ENCODE peak calls at places on chromosomes 4 and X, in nine cellular contexts. One of them, this sample, is unnamed.

GRCh38 chr4:10750714-10751113 is 66.1 kb upstream of the CLNK start:
- DNase-seq in ovary: no peak
- DNase-seq in lower lobe of right lung: no peak
- DNase-seq in K562: no peak
- DNase-seq in naive thymus-derived CD4-positive, alpha-beta T cell: no peak
- DNase-seq in AG10803: peak
- DNase-seq in foreskin fibroblast: no peak
- DNase-seq in body of pancreas: no peak
- DNase-seq in neural progenitor cell: no peak
- DNase-seq in this sample: no peak

GRCh38 chr4:40702800-40703151 is 47.0 kb upstream of the NSUN7 start:
- DNase-seq in ovary: no peak
- DNase-seq in lower lobe of right lung: no peak
- DNase-seq in K562: no peak
- DNase-seq in naive thymus-derived CD4-positive, alpha-beta T cell: no peak
- DNase-seq in AG10803: no peak
- DNase-seq in foreskin fibroblast: no peak
- DNase-seq in body of pancreas: no peak
- DNase-seq in neural progenitor cell: no peak
- DNase-seq in this sample: no peak

GRCh38 chr4:41323706-41324105 is 67.0 kb downstream of the UCHL1 start:
- DNase-seq in ovary: no peak
- DNase-seq in lower lobe of right lung: no peak
- DNase-seq in K562: no peak
- DNase-seq in naive thymus-derived CD4-positive, alpha-beta T cell: no peak
- DNase-seq in AG10803: no peak
- DNase-seq in foreskin fibroblast: no peak
- DNase-seq in body of pancreas: no peak
- DNase-seq in neural progenitor cell: no peak
- DNase-seq in this sample: no peak

GRCh38 chr4:86498560-86499166 is 95.5 kb upstream of the PTPN13 start:
- DNase-seq in ovary: no peak
- DNase-seq in lower lobe of right lung: no peak
- DNase-seq in K562: peak
- DNase-seq in naive thymus-derived CD4-positive, alpha-beta T cell: no peak
- DNase-seq in AG10803: peak
- DNase-seq in foreskin fibroblast: peak
- DNase-seq in body of pancreas: peak
- DNase-seq in neural progenitor cell: peak
- DNase-seq in this sample: peak

GRCh38 chr4:78565971-78566372 is 14.4 kb downstream of the ANXA3 start:
- DNase-seq in ovary: no peak
- DNase-seq in lower lobe of right lung: no peak
- DNase-seq in K562: no peak
- DNase-seq in naive thymus-derived CD4-positive, alpha-beta T cell: no peak
- DNase-seq in AG10803: peak
- DNase-seq in foreskin fibroblast: peak
- DNase-seq in body of pancreas: no peak
- DNase-seq in neural progenitor cell: no peak
- DNase-seq in this sample: no peak

GRCh38 chrX:150587585-150588503 is 19.4 kb downstream of the MTM1 start:
- DNase-seq in ovary: no peak
- DNase-seq in lower lobe of right lung: no peak
- DNase-seq in K562: peak
- DNase-seq in naive thymus-derived CD4-positive, alpha-beta T cell: no peak
- DNase-seq in AG10803: peak
- DNase-seq in foreskin fibroblast: peak
- DNase-seq in body of pancreas: peak
- DNase-seq in neural progenitor cell: no peak
- DNase-seq in this sample: no peak

GRCh38 chr4:155025762-155026457 is 182.5 kb upstream of the NPY2R start:
- DNase-seq in ovary: peak
- DNase-seq in lower lobe of right lung: peak
- DNase-seq in K562: peak
- DNase-seq in naive thymus-derived CD4-positive, alpha-beta T cell: no peak
- DNase-seq in AG10803: no peak
- DNase-seq in foreskin fibroblast: no peak
- DNase-seq in body of pancreas: peak
- DNase-seq in neural progenitor cell: peak
- DNase-seq in this sample: no peak

GRCh38 chr4:2700031-2700430 is 56.1 kb downstream of the TNIP2 start:
- DNase-seq in ovary: no peak
- DNase-seq in lower lobe of right lung: no peak
- DNase-seq in K562: no peak
- DNase-seq in naive thymus-derived CD4-positive, alpha-beta T cell: no peak
- DNase-seq in AG10803: no peak
- DNase-seq in foreskin fibroblast: no peak
- DNase-seq in body of pancreas: no peak
- DNase-seq in neural progenitor cell: no peak
- DNase-seq in this sample: no peak

GRCh38 chrX:110201799-110202198 is 116.1 kb downstream of the AMMECR1 start:
- DNase-seq in ovary: no peak
- DNase-seq in lower lobe of right lung: no peak
- DNase-seq in K562: no peak
- DNase-seq in naive thymus-derived CD4-positive, alpha-beta T cell: no peak
- DNase-seq in AG10803: peak
- DNase-seq in foreskin fibroblast: no peak
- DNase-seq in body of pancreas: no peak
- DNase-seq in neural progenitor cell: no peak
- DNase-seq in this sample: no peak

GRCh38 chr4:70714061-70714468 is 7.7 kb upstream of the RUFY3 start:
- DNase-seq in ovary: no peak
- DNase-seq in lower lobe of right lung: no peak
- DNase-seq in K562: no peak
- DNase-seq in naive thymus-derived CD4-positive, alpha-beta T cell: no peak
- DNase-seq in AG10803: peak
- DNase-seq in foreskin fibroblast: no peak
- DNase-seq in body of pancreas: peak
- DNase-seq in neural progenitor cell: no peak
- DNase-seq in this sample: no peak

DNA sequence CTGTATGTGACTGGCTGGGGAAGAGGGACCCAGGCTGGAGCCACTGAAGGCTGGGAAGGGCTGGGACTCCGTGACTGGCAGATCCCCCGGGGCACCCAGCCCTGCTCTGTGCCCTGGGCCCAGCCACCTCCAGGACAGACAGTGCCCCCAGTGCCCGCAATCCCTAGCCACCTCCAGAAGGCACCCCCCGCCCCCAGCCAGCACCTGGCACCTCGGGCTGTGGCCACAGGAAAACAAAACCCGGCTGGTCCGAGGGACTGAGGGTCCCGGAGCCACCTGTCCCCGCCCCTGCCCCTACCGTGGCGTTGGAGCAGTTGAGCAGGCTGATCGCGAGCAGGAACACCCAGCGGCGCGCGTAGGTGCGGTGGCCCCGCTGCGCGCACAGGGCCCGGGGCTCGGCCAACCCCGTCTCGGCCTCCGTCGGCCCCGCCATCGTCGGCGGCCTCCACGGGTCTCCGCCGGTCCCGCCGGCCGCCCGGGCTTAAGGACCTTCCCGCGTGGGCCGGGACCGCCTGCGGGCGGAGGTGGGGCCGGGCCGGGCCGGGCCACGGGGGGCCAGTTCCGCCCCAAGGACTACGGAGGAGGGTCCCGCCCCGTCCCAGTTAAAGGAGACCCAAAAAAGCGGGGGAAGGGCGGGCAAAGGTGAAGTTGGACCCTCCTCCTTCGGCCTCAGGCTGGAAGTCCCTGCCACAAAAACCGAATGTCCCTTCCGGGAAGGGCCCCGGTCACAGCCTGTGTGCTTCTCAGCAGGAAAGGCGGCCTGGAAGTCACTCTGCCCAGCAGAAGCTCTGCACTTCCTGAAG is at the start of gene SLC49A3:
- DNase-seq in ovary: no peak
- DNase-seq in lower lobe of right lung: no peak
- DNase-seq in K562: no peak
- DNase-seq in naive thymus-derived CD4-positive, alpha-beta T cell: no peak
- DNase-seq in AG10803: peak
- DNase-seq in foreskin fibroblast: no peak
- DNase-seq in body of pancreas: no peak
- DNase-seq in neural progenitor cell: peak
- DNase-seq in this sample: no peak
- H3K4me3 ChIP-seq in ovary: peak
- H3K4me3 ChIP-seq in lower lobe of right lung: peak
- H3K4me3 ChIP-seq in K562: peak
- H3K4me3 ChIP-seq in naive thymus-derived CD4-positive, alpha-beta T cell: no peak
- H3K4me3 ChIP-seq in AG10803: peak
- H3K4me3 ChIP-seq in foreskin fibroblast: peak
- H3K4me3 ChIP-seq in body of pancreas: peak
- H3K4me3 ChIP-seq in neural progenitor cell: peak
- H3K4me3 ChIP-seq in this sample: peak

GRCh38 chr4:53591372-53591892 is at the start of gene LNX1:
- DNase-seq in ovary: no peak
- DNase-seq in lower lobe of right lung: peak
- DNase-seq in K562: peak
- DNase-seq in naive thymus-derived CD4-positive, alpha-beta T cell: no peak
- DNase-seq in AG10803: no peak
- DNase-seq in foreskin fibroblast: no peak
- DNase-seq in body of pancreas: peak
- DNase-seq in neural progenitor cell: peak
- DNase-seq in this sample: no peak
- H3K4me3 ChIP-seq in ovary: no peak
- H3K4me3 ChIP-seq in lower lobe of right lung: peak
- H3K4me3 ChIP-seq in K562: peak
- H3K4me3 ChIP-seq in naive thymus-derived CD4-positive, alpha-beta T cell: no peak
- H3K4me3 ChIP-seq in AG10803: no peak
- H3K4me3 ChIP-seq in foreskin fibroblast: no peak
- H3K4me3 ChIP-seq in body of pancreas: no peak
- H3K4me3 ChIP-seq in neural progenitor cell: peak
- H3K4me3 ChIP-seq in this sample: no peak

GRCh38 chrX:17560385-17560784 is 176.9 kb upstream of the SCML1 start:
- DNase-seq in ovary: no peak
- DNase-seq in lower lobe of right lung: no peak
- DNase-seq in K562: no peak
- DNase-seq in naive thymus-derived CD4-positive, alpha-beta T cell: no peak
- DNase-seq in AG10803: no peak
- DNase-seq in foreskin fibroblast: no peak
- DNase-seq in body of pancreas: no peak
- DNase-seq in neural progenitor cell: no peak
- DNase-seq in this sample: no peak

GRCh38 chrX:17564689-17565409 is 172.4 kb upstream of the SCML1 start:
- DNase-seq in ovary: no peak
- DNase-seq in lower lobe of right lung: peak
- DNase-seq in K562: no peak
- DNase-seq in naive thymus-derived CD4-positive, alpha-beta T cell: no peak
- DNase-seq in AG10803: peak
- DNase-seq in foreskin fibroblast: no peak
- DNase-seq in body of pancreas: no peak
- DNase-seq in neural progenitor cell: no peak
- DNase-seq in this sample: no peak

GRCh38 chrX:17563076-17563475 is 174.2 kb upstream of the SCML1 start:
- DNase-seq in ovary: no peak
- DNase-seq in lower lobe of right lung: no peak
- DNase-seq in K562: no peak
- DNase-seq in naive thymus-derived CD4-positive, alpha-beta T cell: no peak
- DNase-seq in AG10803: no peak
- DNase-seq in foreskin fibroblast: no peak
- DNase-seq in body of pancreas: no peak
- DNase-seq in neural progenitor cell: no peak
- DNase-seq in this sample: no peak

GRCh38 chrX:17563515-17563914 is 173.8 kb upstream of the SCML1 start:
- DNase-seq in ovary: no peak
- DNase-seq in lower lobe of right lung: no peak
- DNase-seq in K562: no peak
- DNase-seq in naive thymus-derived CD4-positive, alpha-beta T cell: no peak
- DNase-seq in AG10803: peak
- DNase-seq in foreskin fibroblast: no peak
- DNase-seq in body of pancreas: no peak
- DNase-seq in neural progenitor cell: no peak
- DNase-seq in this sample: no peak

DNA sequence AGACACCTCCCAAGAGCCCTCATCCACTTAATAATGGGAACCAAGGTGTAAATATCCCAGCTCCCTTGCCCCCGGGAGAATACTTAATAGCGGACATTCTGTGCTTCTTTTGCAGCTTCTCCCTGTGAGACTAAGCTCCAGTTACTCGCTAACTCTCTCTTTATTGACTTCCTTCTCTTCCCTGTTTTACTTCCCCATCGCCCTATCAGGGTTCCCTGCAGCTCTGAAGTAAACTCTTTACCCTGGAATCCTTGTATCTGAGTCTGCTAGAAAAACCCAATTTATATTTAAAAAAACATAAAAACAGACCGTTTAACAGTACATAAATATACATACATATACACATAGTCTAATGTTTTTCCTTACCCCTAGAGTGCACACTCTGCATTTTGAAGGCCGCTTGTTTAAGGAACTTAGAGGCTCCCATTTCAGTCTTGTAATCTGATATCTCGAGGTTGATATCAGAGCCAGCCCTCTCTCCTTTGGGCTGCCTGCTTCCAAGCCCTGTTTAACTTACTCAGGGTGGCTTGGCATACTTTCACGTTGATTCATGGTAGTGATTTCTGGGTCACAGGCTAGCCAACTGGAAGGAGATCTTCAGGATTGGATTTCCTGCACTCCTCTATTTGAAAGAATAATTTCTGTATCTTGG is 177.4 kb upstream of the SCML1 start:
- DNase-seq in ovary: no peak
- DNase-seq in lower lobe of right lung: no peak
- DNase-seq in K562: no peak
- DNase-seq in naive thymus-derived CD4-positive, alpha-beta T cell: no peak
- DNase-seq in AG10803: peak
- DNase-seq in foreskin fibroblast: peak
- DNase-seq in body of pancreas: peak
- DNase-seq in neural progenitor cell: peak
- DNase-seq in this sample: peak
- H3K4me3 ChIP-seq in ovary: no peak
- H3K4me3 ChIP-seq in lower lobe of right lung: no peak
- H3K4me3 ChIP-seq in K562: no peak
- H3K4me3 ChIP-seq in naive thymus-derived CD4-positive, alpha-beta T cell: no peak
- H3K4me3 ChIP-seq in AG10803: no peak
- H3K4me3 ChIP-seq in foreskin fibroblast: no peak
- H3K4me3 ChIP-seq in body of pancreas: no peak
- H3K4me3 ChIP-seq in neural progenitor cell: peak
- H3K4me3 ChIP-seq in this sample: no peak

GRCh38 chr4:20430555-20430954 is 178.8 kb downstream of the SLIT2 start:
- DNase-seq in ovary: no peak
- DNase-seq in lower lobe of right lung: no peak
- DNase-seq in K562: no peak
- DNase-seq in naive thymus-derived CD4-positive, alpha-beta T cell: no peak
- DNase-seq in AG10803: peak
- DNase-seq in foreskin fibroblast: peak
- DNase-seq in body of pancreas: no peak
- DNase-seq in neural progenitor cell: no peak
- DNase-seq in this sample: peak

GRCh38 chr4:20432098-20432497 is 180.4 kb downstream of the SLIT2 start:
- DNase-seq in ovary: no peak
- DNase-seq in lower lobe of right lung: no peak
- DNase-seq in K562: no peak
- DNase-seq in naive thymus-derived CD4-positive, alpha-beta T cell: no peak
- DNase-seq in AG10803: peak
- DNase-seq in foreskin fibroblast: no peak
- DNase-seq in body of pancreas: no peak
- DNase-seq in neural progenitor cell: peak
- DNase-seq in this sample: no peak

GRCh38 chr4:20433101-20433705 is 181.5 kb downstream of the SLIT2 start:
- DNase-seq in ovary: no peak
- DNase-seq in lower lobe of right lung: no peak
- DNase-seq in K562: no peak
- DNase-seq in naive thymus-derived CD4-positive, alpha-beta T cell: no peak
- DNase-seq in AG10803: no peak
- DNase-seq in foreskin fibroblast: no peak
- DNase-seq in body of pancreas: no peak
- DNase-seq in neural progenitor cell: peak
- DNase-seq in this sample: no peak

GRCh38 chr4:20428410-20429160 is 176.9 kb downstream of the SLIT2 start:
- DNase-seq in ovary: no peak
- DNase-seq in lower lobe of right lung: no peak
- DNase-seq in K562: no peak
- DNase-seq in naive thymus-derived CD4-positive, alpha-beta T cell: no peak
- DNase-seq in AG10803: no peak
- DNase-seq in foreskin fibroblast: no peak
- DNase-seq in body of pancreas: no peak
- DNase-seq in neural progenitor cell: peak
- DNase-seq in this sample: no peak

GRCh38 chr4:20431422-20432014 is 179.8 kb downstream of the SLIT2 start:
- DNase-seq in ovary: no peak
- DNase-seq in lower lobe of right lung: no peak
- DNase-seq in K562: no peak
- DNase-seq in naive thymus-derived CD4-positive, alpha-beta T cell: no peak
- DNase-seq in AG10803: no peak
- DNase-seq in foreskin fibroblast: no peak
- DNase-seq in body of pancreas: no peak
- DNase-seq in neural progenitor cell: peak
- DNase-seq in this sample: no peak
- H3K4me3 ChIP-seq in ovary: peak
- H3K4me3 ChIP-seq in lower lobe of right lung: no peak
- H3K4me3 ChIP-seq in K562: no peak
- H3K4me3 ChIP-seq in naive thymus-derived CD4-positive, alpha-beta T cell: no peak
- H3K4me3 ChIP-seq in AG10803: no peak
- H3K4me3 ChIP-seq in foreskin fibroblast: no peak
- H3K4me3 ChIP-seq in body of pancreas: no peak
- H3K4me3 ChIP-seq in neural progenitor cell: peak
- H3K4me3 ChIP-seq in this sample: no peak